ENCODE peak calls at places on chromosomes 5 and 9, in five cellular contexts. One of them, this sample, is unnamed.

GRCh38 chr9:37994639-37995347 is 74.2 kb downstream of the SHB start:
- DNase-seq in body of pancreas: peak; percentile 65
- DNase-seq in stomach: peak; percentile 40
- DNase-seq in uterus: peak; percentile 39
- DNase-seq in esophagus squamous epithelium: no peak
- DNase-seq in this sample: peak; percentile 28

GRCh38 chr5:180860273-180860886 is 696 bp downstream of the ZFP62 start:
- DNase-seq in body of pancreas: peak; percentile 26
- DNase-seq in uterus: no peak
- DNase-seq in stomach: no peak
- DNase-seq in esophagus squamous epithelium: no peak
- DNase-seq in this sample: no peak

GRCh38 chr9:30120654-30121053 is 2263.8 kb upstream of the ACO1 start:
- DNase-seq in uterus: no peak
- DNase-seq in body of pancreas: no peak
- DNase-seq in esophagus squamous epithelium: no peak
- DNase-seq in stomach: no peak
- DNase-seq in this sample: no peak

GRCh38 chr5:97417977-97418376 is 234.9 kb upstream of the RIOK2 start:
- DNase-seq in stomach: no peak
- DNase-seq in body of pancreas: no peak
- DNase-seq in esophagus squamous epithelium: no peak
- DNase-seq in uterus: no peak
- DNase-seq in this sample: no peak

GRCh38 chr9:38024036-38024681 is 44.9 kb downstream of the SHB start:
- DNase-seq in stomach: no peak
- DNase-seq in uterus: peak; percentile 81
- DNase-seq in esophagus squamous epithelium: no peak
- DNase-seq in body of pancreas: no peak
- DNase-seq in this sample: peak; percentile 65

GRCh38 chr5:1386274-1386717 is 41.4 kb upstream of the CLPTM1L start:
- DNase-seq in uterus: no peak
- DNase-seq in stomach: peak; percentile 85
- DNase-seq in esophagus squamous epithelium: no peak
- DNase-seq in body of pancreas: peak; percentile 83
- DNase-seq in this sample: no peak

GRCh38 chr5:160287378-160288051 is 24.8 kb downstream of the CCNJL start:
- DNase-seq in uterus: no peak
- DNase-seq in esophagus squamous epithelium: no peak
- DNase-seq in body of pancreas: peak; percentile 77
- DNase-seq in stomach: peak; percentile 92
- DNase-seq in this sample: no peak

GRCh38 chr9:113151696-113152630 is 1.2 kb downstream of the SLC31A2 start:
- DNase-seq in uterus: no peak
- DNase-seq in body of pancreas: peak; percentile 47
- DNase-seq in stomach: no peak
- DNase-seq in esophagus squamous epithelium: no peak
- DNase-seq in this sample: peak; percentile 14

GRCh38 chr5:43231977-43232376 is 40.0 kb downstream of the NIM1K start:
- DNase-seq in esophagus squamous epithelium: no peak
- DNase-seq in uterus: no peak
- DNase-seq in stomach: peak; percentile 56
- DNase-seq in body of pancreas: peak; percentile 62
- DNase-seq in this sample: no peak

GRCh38 chr9:92725266-92725545 is 39.4 kb downstream of the BICD2 start:
- DNase-seq in stomach: peak; percentile 21
- DNase-seq in esophagus squamous epithelium: no peak
- DNase-seq in uterus: no peak
- DNase-seq in body of pancreas: no peak
- DNase-seq in this sample: no peak

GRCh38 chr9:114860187-114860586 is 54.3 kb upstream of the TNFSF15 start:
- DNase-seq in uterus: no peak
- DNase-seq in stomach: no peak
- DNase-seq in esophagus squamous epithelium: no peak
- DNase-seq in body of pancreas: no peak
- DNase-seq in this sample: no peak

GRCh38 chr5:60630179-60630578 is 69.8 kb downstream of the DEPDC1B start:
- DNase-seq in stomach: no peak
- DNase-seq in uterus: no peak
- DNase-seq in esophagus squamous epithelium: no peak
- DNase-seq in body of pancreas: no peak
- DNase-seq in this sample: no peak
- H3K36me3 ChIP-seq in stomach: no peaks in the 10 kb centered on the region
- H3K36me3 ChIP-seq in uterus: no peaks in the 10 kb centered on the region
- H3K36me3 ChIP-seq in esophagus squamous epithelium: no peaks in the 10 kb centered on the region
- H3K36me3 ChIP-seq in body of pancreas: no peaks in the 10 kb centered on the region
- H3K36me3 ChIP-seq in this sample: no peaks in the 10 kb centered on the region

GRCh38 chr5:14402424-14402823 is 179.2 kb upstream of the OTULINL start:
- DNase-seq in esophagus squamous epithelium: no peak
- DNase-seq in body of pancreas: no peak
- DNase-seq in uterus: no peak
- DNase-seq in stomach: no peak
- DNase-seq in this sample: no peak
- TF ChIP-seq POLR2A in esophagus squamous epithelium: no peak
- TF ChIP-seq POLR2A in body of pancreas: no peak
- TF ChIP-seq POLR2A in uterus: no peak
- TF ChIP-seq POLR2A in stomach: no peak
- TF ChIP-seq POLR2A in this sample: no peak

GRCh38 chr9:134328841-134329575 is 2.8 kb downstream of the RXRA start:
- DNase-seq in esophagus squamous epithelium: no peak
- DNase-seq in stomach: peak; percentile 67
- DNase-seq in body of pancreas: peak; percentile 64
- DNase-seq in uterus: peak; percentile 61
- DNase-seq in this sample: peak; percentile 52

GRCh38 chr9:134327671-134328231 is 1.5 kb downstream of the RXRA start:
- DNase-seq in uterus: no peak
- DNase-seq in esophagus squamous epithelium: no peak
- DNase-seq in stomach: no peak
- DNase-seq in body of pancreas: no peak
- DNase-seq in this sample: no peak

GRCh38 chr9:134326754-134327526 is 685 bp downstream of the RXRA start:
- DNase-seq in uterus: no peak
- DNase-seq in body of pancreas: no peak
- DNase-seq in esophagus squamous epithelium: no peak
- DNase-seq in stomach: no peak
- DNase-seq in this sample: no peak

GRCh38 chr9:134329576-134329855 is 3.3 kb downstream of the RXRA start:
- DNase-seq in body of pancreas: peak; percentile 45
- DNase-seq in stomach: no peak
- DNase-seq in esophagus squamous epithelium: no peak
- DNase-seq in uterus: no peak
- DNase-seq in this sample: no peak

GRCh38 chr9:134328341-134328840 is 2.1 kb downstream of the RXRA start:
- DNase-seq in stomach: peak; percentile 65
- DNase-seq in esophagus squamous epithelium: no peak
- DNase-seq in body of pancreas: no peak
- DNase-seq in uterus: no peak
- DNase-seq in this sample: no peak
- H3K4me1 ChIP-seq in stomach: peaks cover 78% of the 10 kb centered on the region
- H3K4me1 ChIP-seq in esophagus squamous epithelium: peaks cover 77% of the 10 kb centered on the region
- H3K4me1 ChIP-seq in body of pancreas: peaks cover 84% of the 10 kb centered on the region
- H3K4me1 ChIP-seq in uterus: peaks cover 32% of the 10 kb centered on the region
- H3K4me1 ChIP-seq in this sample: peaks cover 81% of the 10 kb centered on the region

GRCh38 chr5:140713562-140714094 is 13.4 kb downstream of the ZMAT2 start:
- DNase-seq in body of pancreas: no peak
- DNase-seq in uterus: no peak
- DNase-seq in esophagus squamous epithelium: no peak
- DNase-seq in stomach: no peak
- DNase-seq in this sample: no peak
- H3K36me3 ChIP-seq in body of pancreas: no peaks in the 10 kb centered on the region
- H3K36me3 ChIP-seq in uterus: no peaks in the 10 kb centered on the region
- H3K36me3 ChIP-seq in esophagus squamous epithelium: no peaks in the 10 kb centered on the region
- H3K36me3 ChIP-seq in stomach: no peaks in the 10 kb centered on the region
- H3K36me3 ChIP-seq in this sample: no peaks in the 10 kb centered on the region

DNA sequence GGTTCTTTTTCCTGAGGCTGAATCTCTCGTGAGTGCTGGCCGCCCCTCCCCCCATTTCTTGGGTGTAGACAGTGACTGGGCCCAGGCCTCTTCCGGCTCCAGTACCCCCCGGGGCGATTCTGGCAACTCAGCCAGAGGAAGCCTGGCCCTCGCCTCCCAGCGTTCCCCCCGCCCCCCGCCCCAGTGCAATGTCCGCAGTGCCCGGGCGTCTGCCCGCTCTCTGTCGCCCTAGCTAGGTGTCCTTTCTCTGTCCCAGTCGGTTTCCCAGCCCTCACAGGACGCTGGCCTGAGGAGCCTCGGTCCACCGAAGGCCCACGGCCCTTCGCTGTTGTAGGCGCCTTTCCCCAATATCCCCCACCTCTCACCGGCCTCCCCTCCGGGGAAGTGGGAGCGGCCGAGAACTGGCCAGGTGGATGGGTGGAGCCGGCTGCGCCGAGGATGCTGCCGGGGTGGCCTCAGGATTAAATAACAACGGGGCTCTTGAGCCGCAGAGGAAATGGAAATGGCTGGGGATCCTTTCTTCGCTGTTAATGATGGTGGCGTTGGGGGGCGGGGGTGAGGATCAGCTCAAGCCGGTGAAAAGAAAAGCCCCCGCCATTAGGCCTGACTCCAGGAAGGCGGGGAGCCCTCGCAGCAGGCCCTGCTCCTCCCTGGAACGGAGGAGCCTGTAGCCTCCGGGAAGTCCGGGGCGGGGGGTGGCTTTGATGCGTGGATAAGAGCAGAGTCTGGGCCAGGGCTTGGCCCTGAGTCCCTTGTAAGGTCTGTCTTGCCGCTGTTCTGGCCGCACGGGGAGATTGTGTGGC is 1.1 kb upstream of the SPRY4 start:
- DNase-seq in uterus: no peak
- DNase-seq in stomach: peak; percentile 44
- DNase-seq in esophagus squamous epithelium: no peak
- DNase-seq in body of pancreas: peak; percentile 52
- DNase-seq in this sample: peak; percentile 51
- TF ChIP-seq POLR2A in uterus: no peak
- TF ChIP-seq POLR2A in stomach: no peak
- TF ChIP-seq POLR2A in esophagus squamous epithelium: no peak
- TF ChIP-seq POLR2A in body of pancreas: no peak
- TF ChIP-seq POLR2A in this sample: no peak

GRCh38 chr9:126418608-126419007 is 92.0 kb downstream of the MVB12B start:
- DNase-seq in uterus: no peak
- DNase-seq in body of pancreas: no peak
- DNase-seq in esophagus squamous epithelium: no peak
- DNase-seq in stomach: no peak
- DNase-seq in this sample: no peak
- H3K4me1 ChIP-seq in uterus: no peaks in the 10 kb centered on the region
- H3K4me1 ChIP-seq in body of pancreas: peaks cover 9% of the 10 kb centered on the region
- H3K4me1 ChIP-seq in esophagus squamous epithelium: no peaks in the 10 kb centered on the region
- H3K4me1 ChIP-seq in stomach: no peaks in the 10 kb centered on the region
- H3K4me1 ChIP-seq in this sample: no peaks in the 10 kb centered on the region

This sample was measured in tibial nerve.